ENCODE peak calls at places on chromosomes 4 and X, in four cellular contexts. One of them, this sample, is unnamed.
A peak's percentile ranks its signal among the peaks of the same experiment; 100 is the strongest.

GRCh38 chr4:23945521-23946017 is 55.7 kb upstream of the PPARGC1A start:
- DNase-seq in neural progenitor cell: no peak
- DNase-seq in AG04450: peak; percentile 32
- DNase-seq in A549: no peak
- DNase-seq in this sample: no peak

GRCh38 chr4:94486372-94486801 is 34.6 kb downstream of the PDLIM5 start:
- DNase-seq in neural progenitor cell: no peak
- DNase-seq in AG04450: no peak
- DNase-seq in A549: no peak
- DNase-seq in this sample: no peak

GRCh38 chrX:150450519-150451177 is 87.5 kb downstream of the MAMLD1 start:
- DNase-seq in neural progenitor cell: no peak
- DNase-seq in AG04450: no peak
- DNase-seq in A549: no peak
- DNase-seq in this sample: no peak

GRCh38 chrX:14832151-14832550 is 40.7 kb downstream of the FANCB start:
- DNase-seq in neural progenitor cell: no peak
- DNase-seq in AG04450: peak; percentile 6
- DNase-seq in A549: no peak
- DNase-seq in this sample: no peak

GRCh38 chrX:110070970-110071369 is 68.1 kb downstream of the TMEM164 start:
- DNase-seq in neural progenitor cell: no peak
- DNase-seq in AG04450: no peak
- DNase-seq in A549: no peak
- DNase-seq in this sample: no peak

GRCh38 chrX:18899796-18900380 is 84.0 kb downstream of the PHKA2 start:
- DNase-seq in neural progenitor cell: peak; percentile 44
- DNase-seq in AG04450: no peak
- DNase-seq in A549: peak; percentile 58
- DNase-seq in this sample: no peak

GRCh38 chr4:108635070-108635655 is 14.8 kb downstream of the RPL34 start:
- DNase-seq in neural progenitor cell: no peak
- DNase-seq in AG04450: no peak
- DNase-seq in A549: no peak
- DNase-seq in this sample: no peak

GRCh38 chr4:47462799-47463234 is 685 bp downstream of the COMMD8 start:
- DNase-seq in neural progenitor cell: no peak
- DNase-seq in AG04450: no peak
- DNase-seq in A549: no peak
- DNase-seq in this sample: no peak

GRCh38 chrX:13857804-13858203 is 40.9 kb upstream of the GPM6B start:
- DNase-seq in neural progenitor cell: no peak
- DNase-seq in AG04450: no peak
- DNase-seq in A549: no peak
- DNase-seq in this sample: no peak

GRCh38 chr4:99968330-99968729 is 18.3 kb upstream of the H2AZ1 start:
- DNase-seq in neural progenitor cell: no peak
- DNase-seq in AG04450: peak; percentile 76
- DNase-seq in A549: no peak
- DNase-seq in this sample: no peak

GRCh38 chr4:80097395-80098177 is 24.6 kb upstream of the ANTXR2 start:
- DNase-seq in neural progenitor cell: no peak
- DNase-seq in AG04450: peak; percentile 24
- DNase-seq in A549: no peak
- DNase-seq in this sample: no peak

GRCh38 chr4:176988226-176988625 is 195.5 kb upstream of the VEGFC start:
- DNase-seq in neural progenitor cell: no peak
- DNase-seq in AG04450: peak; percentile 82
- DNase-seq in A549: peak; percentile 87
- DNase-seq in this sample: no peak

GRCh38 chr4:91840359-91840758 is 463.4 kb upstream of the GRID2 start:
- DNase-seq in neural progenitor cell: no peak
- DNase-seq in AG04450: no peak
- DNase-seq in A549: no peak
- DNase-seq in this sample: no peak

GRCh38 chrX:252421-253291 is 28.5 kb upstream of the PLCXD1 start:
- DNase-seq in neural progenitor cell: no peak
- DNase-seq in AG04450: no peak
- DNase-seq in A549: peak; percentile 1
- DNase-seq in this sample: no peak

GRCh38 chrX:149280011-149280410 is 225.1 kb downstream of the IDS start:
- DNase-seq in neural progenitor cell: no peak
- DNase-seq in AG04450: no peak
- DNase-seq in A549: no peak
- DNase-seq in this sample: no peak

GRCh38 chr4:183348706-183349659 is 26.8 kb upstream of the CLDN24 start:
- DNase-seq in neural progenitor cell: no peak
- DNase-seq in AG04450: peak; percentile 62
- DNase-seq in A549: peak; percentile 47
- DNase-seq in this sample: no peak

GRCh38 chr4:7285244-7286122 is 93.1 kb downstream of the SORCS2 start:
- DNase-seq in neural progenitor cell: no peak
- DNase-seq in AG04450: no peak
- DNase-seq in A549: no peak
- DNase-seq in this sample: no peak

GRCh38 chrX:47158131-47158530 is 13.1 kb downstream of the RBM10 start:
- DNase-seq in neural progenitor cell: no peak
- DNase-seq in AG04450: no peak
- DNase-seq in A549: no peak
- DNase-seq in this sample: no peak

GRCh38 chr4:147481577-147482109 is 746 bp downstream of the EDNRA start:
- DNase-seq in neural progenitor cell: peak; percentile 50
- DNase-seq in AG04450: no peak
- DNase-seq in A549: no peak
- DNase-seq in this sample: no peak

GRCh38 chrX:49273181-49273727 is 3.7 kb downstream of the PPP1R3F start:
- DNase-seq in neural progenitor cell: no peak
- DNase-seq in AG04450: no peak
- DNase-seq in A549: no peak
- DNase-seq in this sample: peak; percentile 5

GRCh38 chrX:54182194-54182863 is 725 bp downstream of the FAM120C start:
- DNase-seq in neural progenitor cell: peak; percentile 57
- DNase-seq in AG04450: no peak
- DNase-seq in A549: peak; percentile 66
- DNase-seq in this sample: peak; percentile 62

GRCh38 chrX:54178100-54178940 is 4.7 kb downstream of the FAM120C start:
- DNase-seq in neural progenitor cell: no peak
- DNase-seq in AG04450: peak; percentile 8
- DNase-seq in A549: peak; percentile 24
- DNase-seq in this sample: no peak

GRCh38 chrX:54182864-54183613 is at the start of gene FAM120C:
- DNase-seq in neural progenitor cell: peak; percentile 80
- DNase-seq in AG04450: peak; percentile 23
- DNase-seq in A549: peak; percentile 84
- DNase-seq in this sample: peak; percentile 59

GRCh38 chrX:54180403-54180802 is 2.7 kb downstream of the FAM120C start:
- DNase-seq in neural progenitor cell: no peak
- DNase-seq in AG04450: no peak
- DNase-seq in A549: no peak
- DNase-seq in this sample: no peak

DNA sequence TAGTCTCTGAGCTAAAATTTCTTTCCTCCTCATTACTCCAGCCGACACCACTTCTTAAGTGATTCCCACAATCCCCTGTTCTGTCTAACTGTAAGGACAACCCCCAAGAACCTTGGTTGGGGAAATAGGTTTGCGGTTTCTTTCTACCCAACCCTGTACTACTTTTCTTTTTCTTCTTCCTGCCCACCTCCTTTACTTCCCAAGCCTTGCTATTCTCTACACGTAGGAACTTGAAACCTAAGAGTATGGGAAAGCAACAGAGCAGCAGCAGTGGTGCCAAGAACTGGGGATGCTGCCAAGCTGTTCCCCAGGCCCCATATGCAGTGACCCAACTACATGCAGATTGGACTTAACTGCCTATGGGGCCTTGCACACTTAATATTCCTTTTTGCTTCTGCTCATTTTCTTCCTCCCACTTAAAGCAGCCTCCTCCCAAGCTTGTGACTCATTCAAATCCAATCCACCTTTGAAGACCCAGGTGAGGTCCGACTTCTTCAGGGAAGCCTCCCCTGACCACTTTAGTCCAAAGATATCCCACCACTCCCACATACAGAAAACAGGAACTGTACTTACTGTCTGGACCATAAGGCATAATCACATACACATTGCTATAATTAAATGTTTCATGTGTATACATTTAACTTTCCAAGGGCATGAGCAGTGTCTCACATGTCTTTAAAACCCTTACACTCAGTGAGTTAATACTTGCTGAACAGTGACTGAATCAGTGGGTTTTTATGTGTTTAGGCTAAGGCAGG is 1.7 kb downstream of the FAM120C start:
- DNase-seq in neural progenitor cell: no peak
- DNase-seq in AG04450: no peak
- DNase-seq in A549: no peak
- DNase-seq in this sample: no peak
- H3K27ac ChIP-seq in neural progenitor cell: no peak overlapping the region
- H3K27ac ChIP-seq in AG04450: peak overlapping the region; percentile 1
- H3K27ac ChIP-seq in A549: peak overlapping the region; percentile 98
- H3K27ac ChIP-seq in this sample: no peak overlapping the region

DNA sequence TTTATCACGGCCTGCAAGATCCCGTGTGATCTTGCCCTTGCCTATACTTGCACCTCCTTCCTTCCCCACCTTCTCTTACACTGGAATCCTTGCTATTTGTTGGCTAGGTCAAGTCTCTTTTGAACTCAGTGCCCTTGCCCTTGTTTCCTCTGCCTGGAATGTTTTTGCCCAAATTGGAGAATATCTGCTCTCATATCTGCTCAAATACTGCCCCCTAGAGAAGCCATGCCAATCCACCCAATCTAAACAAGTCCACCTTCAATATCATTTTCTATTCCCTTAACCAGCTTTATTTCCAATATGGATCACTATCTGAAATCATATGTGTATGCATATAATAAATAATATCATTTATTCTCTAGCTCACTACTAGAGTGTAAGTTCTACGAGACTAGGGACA is 1044.2 kb upstream of the FTHL17 start:
- DNase-seq in neural progenitor cell: no peak
- DNase-seq in AG04450: no peak
- DNase-seq in A549: peak; percentile 0
- DNase-seq in this sample: no peak
- TF ChIP-seq CTCF in neural progenitor cell: peak; percentile 25
- TF ChIP-seq CTCF in AG04450: no peak
- TF ChIP-seq CTCF in A549: no peak
- TF ChIP-seq CTCF in this sample: no peak

GRCh38 chr4:771464-771863 is 54.5 kb downstream of the CPLX1 start:
- DNase-seq in neural progenitor cell: no peak
- DNase-seq in AG04450: no peak
- DNase-seq in A549: no peak
- DNase-seq in this sample: no peak

GRCh38 chr4:770022-770421 is 55.9 kb downstream of the CPLX1 start:
- DNase-seq in neural progenitor cell: no peak
- DNase-seq in AG04450: no peak
- DNase-seq in A549: no peak
- DNase-seq in this sample: no peak

GRCh38 chr4:772776-773175 is 53.2 kb downstream of the CPLX1 start:
- DNase-seq in neural progenitor cell: no peak
- DNase-seq in AG04450: no peak
- DNase-seq in A549: no peak
- DNase-seq in this sample: no peak

GRCh38 chr4:773214-773613 is 52.7 kb downstream of the CPLX1 start:
- DNase-seq in neural progenitor cell: no peak
- DNase-seq in AG04450: no peak
- DNase-seq in A549: no peak
- DNase-seq in this sample: no peak

DNA sequence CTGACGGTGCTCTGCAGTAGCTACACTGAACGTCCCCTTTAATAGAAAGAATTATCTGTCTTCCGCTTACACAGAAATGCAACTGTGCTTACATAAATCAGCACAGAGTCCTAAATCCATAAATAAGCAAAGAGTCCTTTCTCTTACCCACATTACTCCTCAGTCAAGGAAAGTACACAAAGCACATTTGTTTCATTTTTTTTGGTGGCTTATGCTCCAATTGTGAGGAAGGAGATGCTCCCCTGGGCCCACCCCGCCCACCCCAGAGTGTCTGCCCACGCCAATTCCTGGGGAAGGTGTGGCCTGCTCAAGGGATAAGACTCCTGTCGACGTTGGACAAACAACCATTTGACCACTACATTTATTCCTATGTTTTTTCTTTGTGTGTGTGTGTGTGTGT is 53.8 kb downstream of the CPLX1 start:
- DNase-seq in neural progenitor cell: no peak
- DNase-seq in AG04450: no peak
- DNase-seq in A549: no peak
- DNase-seq in this sample: no peak
- H3K27ac ChIP-seq in neural progenitor cell: no peak overlapping the region
- H3K27ac ChIP-seq in AG04450: no peak overlapping the region
- H3K27ac ChIP-seq in A549: no peak overlapping the region
- H3K27ac ChIP-seq in this sample: no peak overlapping the region

GRCh38 chrX:152821145-152821765 is 9.3 kb downstream of the CETN2 start:
- DNase-seq in neural progenitor cell: peak; percentile 72
- DNase-seq in AG04450: no peak
- DNase-seq in A549: peak; percentile 54
- DNase-seq in this sample: no peak
- TF ChIP-seq CTCF in neural progenitor cell: peak; percentile 70
- TF ChIP-seq CTCF in AG04450: peak; percentile 52
- TF ChIP-seq CTCF in A549: peak; percentile 56
- TF ChIP-seq CTCF in this sample: no peak

DNA sequence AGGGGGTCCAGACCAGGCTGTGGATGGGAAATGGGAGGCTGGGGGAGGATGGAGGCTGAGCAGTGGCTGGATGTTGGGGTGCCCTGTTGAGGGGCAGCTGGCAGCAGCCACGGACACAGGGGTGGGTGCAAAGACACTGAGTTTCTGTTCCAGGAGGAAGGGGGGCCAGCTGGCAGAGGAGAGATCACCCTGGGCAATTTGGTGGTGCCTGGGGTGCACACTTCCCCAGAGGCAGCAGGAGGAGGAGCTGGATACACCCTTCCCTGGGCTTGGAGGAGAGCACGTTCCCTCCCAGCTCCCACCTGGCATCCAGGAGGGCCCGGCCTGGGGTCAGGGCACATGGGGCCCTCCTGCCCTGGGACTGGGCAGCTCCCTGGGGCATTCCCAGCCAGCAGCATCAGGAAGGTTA is 42.8 kb downstream of the CPLX1 start:
- DNase-seq in neural progenitor cell: no peak
- DNase-seq in AG04450: no peak
- DNase-seq in A549: no peak
- DNase-seq in this sample: no peak
- H3K27ac ChIP-seq in neural progenitor cell: no peak overlapping the region
- H3K27ac ChIP-seq in AG04450: no peak overlapping the region
- H3K27ac ChIP-seq in A549: no peak overlapping the region
- H3K27ac ChIP-seq in this sample: no peak overlapping the region

GRCh38 chrX:50680990-50681389 is 133.0 kb downstream of the SHROOM4 start:
- DNase-seq in neural progenitor cell: peak; percentile 12
- DNase-seq in AG04450: no peak
- DNase-seq in A549: peak; percentile 1
- DNase-seq in this sample: no peak
- TF ChIP-seq CTCF in neural progenitor cell: peak; percentile 60
- TF ChIP-seq CTCF in AG04450: peak; percentile 38
- TF ChIP-seq CTCF in A549: no peak
- TF ChIP-seq CTCF in this sample: no peak